ENCODE peak calls at places on chromosomes 5 and 9, in five cellular contexts. U is stimulated activated effector memory CD8-positive, alpha-beta T cell treated with anti-CD3 and anti-CD28 coated beads, Interleukin-12 subunit alpha, Interleukin-12 subunit beta, amount 100 ng/mL, for 72 hours; X is heart left ventricle; T is anterior cingulate cortex; Q is OCI-LY7. W is an unnamed sample.

GRCh38 chr5:88683506-88684135 is 199.4 kb downstream of the MEF2C start:
- DNase-seq in U (no peak), X (no peak), T (peak; percentile 81), Q (no peak), W (no peak)

GRCh38 chr5:8857051-8857450 is 688.8 kb downstream of the SEMA5A start:
- DNase-seq in U (no peak), X (no peak), T (no peak), Q (no peak), W (no peak)

GRCh38 chr9:136194540-136194939 is 10.4 kb downstream of the LHX3 start:
- DNase-seq in U (no peak), X (no peak), T (no peak), Q (no peak), W (no peak)

GRCh38 chr9:73995836-73996235 is 501.3 kb upstream of the RORB start:
- DNase-seq in U (no peak), X (no peak), T (no peak), Q (no peak), W (no peak)

GRCh38 chr9:118595719-118596305 is 773.4 kb downstream of the BRINP1 start:
- DNase-seq in U (no peak), X (no peak), T (peak; percentile 30), Q (peak; percentile 5), W (peak; percentile 9)

GRCh38 chr9:2411459-2412215 is 209.9 kb upstream of the VLDLR start:
- DNase-seq in U (no peak), X (no peak), T (no peak), Q (no peak), W (no peak)

GRCh38 chr5:30765227-30765626 is 428.3 kb upstream of the CDH6 start:
- DNase-seq in U (no peak), X (no peak), T (no peak), Q (no peak), W (no peak)

GRCh38 chr5:10077721-10078551 is 171.8 kb downstream of the ATPSCKMT start:
- DNase-seq in U (no peak), X (no peak), T (no peak), Q (no peak), W (no peak)

GRCh38 chr5:56056875-56057274 is 62.1 kb upstream of the IL6ST start:
- DNase-seq in U (no peak), X (no peak), T (no peak), Q (no peak), W (no peak)

GRCh38 chr5:148408092-148408491 is 24.3 kb downstream of the FBXO38 start:
- DNase-seq in U (no peak), X (no peak), T (no peak), Q (no peak), W (no peak)

GRCh38 chr5:79605560-79605959 is 6.7 kb upstream of the TENT2 start:
- DNase-seq in U (no peak), X (no peak), T (no peak), Q (no peak), W (no peak)

GRCh38 chr9:91154686-91155085 is 207.0 kb downstream of the AUH start:
- DNase-seq in U (no peak), X (no peak), T (no peak), Q (no peak), W (no peak)

GRCh38 chr5:125611541-125611940 is 811.7 kb upstream of the GRAMD2B start:
- DNase-seq in U (no peak), X (no peak), T (no peak), Q (no peak), W (no peak)

GRCh38 chr5:38463634-38464521 is 92.6 kb downstream of the LIFR start:
- DNase-seq in U (no peak), X (no peak), T (no peak), Q (no peak), W (peak; percentile 88)

GRCh38 chr9:83992901-83993300 is 12.3 kb downstream of the RMI1 start:
- DNase-seq in U (no peak), X (no peak), T (no peak), Q (no peak), W (no peak)

GRCh38 chr5:96601811-96602244 is 60.3 kb upstream of the CAST start:
- DNase-seq in U (peak; percentile 60), X (peak; percentile 37), T (peak; percentile 27), Q (peak; percentile 73), W (peak; percentile 85)

GRCh38 chr5:107248065-107248695 is 422.6 kb downstream of the EFNA5 start:
- DNase-seq in U (peak; percentile 36), X (peak; percentile 24), T (no peak), Q (peak; percentile 62), W (peak; percentile 63)

GRCh38 chr9:114123031-114123977 is 24.2 kb upstream of the KIF12 start:
- DNase-seq in U (no peak), X (no peak), T (no peak), Q (no peak), W (no peak)

GRCh38 chr5:134245101-134245604 is 19.3 kb upstream of the PPP2CA start:
- DNase-seq in U (no peak), X (peak; percentile 46), T (peak; percentile 28), Q (no peak), W (peak; percentile 61)